ENCODE peak calls at places on chromosomes 16 and 17, in nine cellular contexts. N is lung microvascular endothelial cell, U is astrocyte of the spinal cord, Q is body of pancreas, Y is dermis microvascular lymphatic vessel endothelial cell, X is hippocampal formation, W is midbrain, V is neuronal stem cell, S is hypothalamus. T is an unnamed sample.
A peak's percentile ranks its signal among the peaks of the same experiment; 100 is the strongest.

GRCh38 chr16:80862153-80862552 is 57.8 kb upstream of the CDYL2 start:
- DNase-seq in N (no peak), U (no peak), Q (no peak), Y (no peak), X (no peak), W (no peak), V (no peak), S (no peak), T (no peak)

GRCh38 chr16:287298-287811 is 4.4 kb downstream of the PDIA2 start:
- DNase-seq in N (no peak), U (no peak), Q (peak; percentile 60), Y (no peak), X (no peak), W (no peak), V (no peak), S (no peak), T (peak; percentile 61)

GRCh38 chr17:35243459-35244204 is 760 bp downstream of the SLFN5 start:
- DNase-seq in N (peak; percentile 44), U (peak; percentile 68), Q (peak; percentile 52), Y (peak; percentile 70), X (peak; percentile 38), W (peak; percentile 54), V (peak; percentile 24), S (no peak), T (peak; percentile 5)

GRCh38 chr16:25707982-25708583 is 16.3 kb downstream of the HS3ST4 start:
- DNase-seq in N (peak; percentile 14), U (no peak), Q (peak; percentile 39), Y (peak; percentile 18), X (no peak), W (no peak), V (no peak), S (no peak), T (no peak)

GRCh38 chr17:7707446-7707845 is 2.4 kb downstream of the EFNB3 start:
- DNase-seq in N (no peak), U (no peak), Q (no peak), Y (no peak), X (no peak), W (no peak), V (no peak), S (no peak), T (no peak)

GRCh38 chr17:76545918-76546555 is 6.2 kb downstream of the PRCD start:
- DNase-seq in N (no peak), U (no peak), Q (no peak), Y (no peak), X (no peak), W (no peak), V (no peak), S (no peak), T (peak; percentile 47)

GRCh38 chr17:47693667-47694017 is 319 bp upstream of the TBKBP1 start:
- DNase-seq in N (peak; percentile 16), U (no peak), Q (no peak), Y (peak; percentile 16), X (no peak), W (no peak), V (no peak), S (no peak), T (no peak)

GRCh38 chr16:51753382-51753781 is 602.3 kb upstream of the SALL1 start:
- DNase-seq in N (no peak), U (no peak), Q (no peak), Y (no peak), X (no peak), W (no peak), V (no peak), S (no peak), T (no peak)

GRCh38 chr17:17041018-17041521 is 1.2 kb upstream of the MPRIP start:
- DNase-seq in N (no peak), U (no peak), Q (peak; percentile 83), Y (no peak), X (no peak), W (no peak), V (no peak), S (no peak), T (no peak)

GRCh38 chr17:79519601-79520000 is 91.2 kb downstream of the RBFOX3 start:
- DNase-seq in N (no peak), U (no peak), Q (no peak), Y (no peak), X (no peak), W (no peak), V (no peak), S (no peak), T (no peak)

GRCh38 chr17:80192268-80192667 is 22.4 kb downstream of the CARD14 start:
- DNase-seq in N (peak; percentile 91), U (no peak), Q (peak; percentile 46), Y (peak; percentile 49), X (peak; percentile 23), W (peak; percentile 28), V (no peak), S (peak; percentile 17), T (peak; percentile 48)

GRCh38 chr17:40341808-40342574 is 22.5 kb downstream of the GJD3 start:
- DNase-seq in N (peak; percentile 90), U (peak; percentile 70), Q (peak; percentile 76), Y (peak; percentile 72), X (no peak), W (peak; percentile 44), V (no peak), S (no peak), T (peak; percentile 63)

GRCh38 chr17:21539146-21539545 is 153.2 kb upstream of the KCNJ18 start:
- DNase-seq in N (no peak), U (no peak), Q (no peak), Y (no peak), X (no peak), W (no peak), V (no peak), S (no peak), T (no peak)

GRCh38 chr17:63571632-63572310 is 21.5 kb downstream of the DCAF7 start:
- DNase-seq in N (no peak), U (peak; percentile 49), Q (no peak), Y (peak; percentile 48), X (no peak), W (no peak), V (no peak), S (no peak), T (no peak)

GRCh38 chr17:78401246-78401645 is 22.8 kb downstream of the PGS1 start:
- DNase-seq in N (no peak), U (peak; percentile 56), Q (no peak), Y (no peak), X (no peak), W (no peak), V (no peak), S (no peak), T (no peak)

GRCh38 chr17:38613525-38613980 is 7.8 kb upstream of the SRCIN1 start:
- DNase-seq in N (no peak), U (no peak), Q (no peak), Y (no peak), X (no peak), W (no peak), V (no peak), S (no peak), T (no peak)

GRCh38 chr16:65069090-65069489 is 52.8 kb downstream of the CDH11 start:
- DNase-seq in N (no peak), U (peak; percentile 89), Q (no peak), Y (peak; percentile 3), X (no peak), W (no peak), V (no peak), S (no peak), T (no peak)

GRCh38 chr16:68287276-68288251 is 23.2 kb downstream of the SLC7A6OS start:
- DNase-seq in N (peak; percentile 37), U (peak; percentile 73), Q (peak; percentile 54), Y (peak; percentile 81), X (no peak), W (no peak), V (no peak), S (no peak), T (no peak)

GRCh38 chr17:79133214-79133613 is 58.6 kb downstream of the ENGASE start:
- DNase-seq in N (no peak), U (no peak), Q (no peak), Y (no peak), X (no peak), W (no peak), V (no peak), S (no peak), T (no peak)

GRCh38 chr16:61858996-61859395 is 177.2 kb downstream of the CDH8 start:
- DNase-seq in N (no peak), U (peak; percentile 30), Q (no peak), Y (no peak), X (no peak), W (no peak), V (no peak), S (no peak), T (no peak)

GRCh38 chr17:17983376-17983775 is 10.7 kb downstream of the DRC3 start:
- DNase-seq in N (no peak), U (no peak), Q (peak; percentile 51), Y (no peak), X (no peak), W (no peak), V (no peak), S (no peak), T (no peak)

GRCh38 chr17:20703781-20704180 is 124.3 kb downstream of the CDRT15L2 start:
- DNase-seq in N (no peak), U (no peak), Q (no peak), Y (no peak), X (no peak), W (no peak), V (no peak), S (no peak), T (no peak)

GRCh38 chr17:2853111-2853721 is 57.0 kb downstream of the RAP1GAP2 start:
- DNase-seq in N (peak; percentile 17), U (no peak), Q (peak; percentile 62), Y (peak; percentile 26), X (no peak), W (no peak), V (no peak), S (no peak), T (peak; percentile 42)

GRCh38 chr16:54633943-54634362 is 296.7 kb upstream of the IRX5 start:
- DNase-seq in N (peak; percentile 36), U (peak; percentile 31), Q (no peak), Y (peak; percentile 33), X (no peak), W (peak; percentile 37), V (no peak), S (no peak), T (no peak)